ENCODE peak calls at places on chromosomes 11 and 22, in five cellular contexts. U, P, Y, W and Q are unnamed samples.

GRCh38 chr11:117820071-117820470 is 4.5 kb downstream of the FXYD2 start:
- DNase-seq in U (no peak), P (no peak), Y (no peak), W (no peak), Q (no peak)

GRCh38 chr11:114040706-114041211 is 18.8 kb upstream of the ZBTB16 start:
- DNase-seq in U (no peak), P (peak; percentile 27), Y (no peak), W (no peak), Q (no peak)

GRCh38 chr11:118415739-118416068 is 14.3 kb downstream of the ATP5MG start:
- DNase-seq in U (peak; percentile 94), P (no peak), Y (peak; percentile 33), W (no peak), Q (peak; percentile 88)

GRCh38 chr11:107659310-107659709 is 52.5 kb downstream of the SLN start:
- DNase-seq in U (no peak), P (no peak), Y (no peak), W (no peak), Q (no peak)

GRCh38 chr11:122917311-122917710 is 34.8 kb downstream of the JHY start:
- DNase-seq in U (no peak), P (no peak), Y (no peak), W (no peak), Q (no peak)

GRCh38 chr22:39527481-39527961 is 5.0 kb downstream of the RPS19BP1 start:
- DNase-seq in U (peak; percentile 24), P (peak; percentile 74), Y (no peak), W (no peak), Q (no peak)

GRCh38 chr22:21632237-21632895 is at the start of gene CCDC116:
- DNase-seq in U (peak; percentile 100), P (peak; percentile 81), Y (no peak), W (no peak), Q (no peak)

GRCh38 chr11:116376054-116376453 is 396.7 kb downstream of the BUD13 start:
- DNase-seq in U (no peak), P (no peak), Y (no peak), W (no peak), Q (no peak)

GRCh38 chr11:17517186-17517585 is 27.0 kb downstream of the USH1C start:
- DNase-seq in U (no peak), P (no peak), Y (no peak), W (no peak), Q (no peak)

GRCh38 chr11:121466063-121466794 is 13.5 kb upstream of the SORL1-AS1 start:
- DNase-seq in U (peak; percentile 19), P (peak; percentile 76), Y (peak; percentile 93), W (peak; percentile 78), Q (peak; percentile 82)

GRCh38 chr22:36546092-36546804 is 17.3 kb upstream of the EIF3D start:
- DNase-seq in U (peak; percentile 75), P (peak; percentile 48), Y (peak; percentile 73), W (peak; percentile 51), Q (peak; percentile 42)

GRCh38 chr11:128581908-128582307 is 5.5 kb downstream of the ETS1 start:
- DNase-seq in U (no peak), P (no peak), Y (no peak), W (no peak), Q (no peak)

GRCh38 chr11:128584253-128584652 is 3.1 kb downstream of the ETS1 start:
- DNase-seq in U (no peak), P (no peak), Y (no peak), W (no peak), Q (no peak)

GRCh38 chr11:128579790-128580504 is 7.4 kb downstream of the ETS1 start:
- DNase-seq in U (no peak), P (no peak), Y (no peak), W (no peak), Q (no peak)

GRCh38 chr11:128582496-128583366 is 4.6 kb downstream of the ETS1 start:
- DNase-seq in U (no peak), P (no peak), Y (no peak), W (peak; percentile 50), Q (peak; percentile 70)

GRCh38 chr11:128580612-128581011 is 6.7 kb downstream of the ETS1 start:
- DNase-seq in U (no peak), P (no peak), Y (no peak), W (no peak), Q (no peak)
- TF ChIP-seq ZNF274 in U (no peak), P (no peak), Y (no peak), W (no peak), Q (no peak)

GRCh38 chr11:102171101-102171500 is 60.9 kb downstream of the YAP1 start:
- DNase-seq in U (no peak), P (no peak), Y (no peak), W (no peak), Q (no peak)
- TF ChIP-seq ZNF274 in U (no peak), P (no peak), Y (no peak), W (no peak), Q (no peak)

GRCh38 chr11:57323503-57324153 is 1.1 kb downstream of the TNKS1BP1 start:
- DNase-seq in U (no peak), P (no peak), Y (no peak), W (no peak), Q (no peak)
- TF ChIP-seq ZNF274 in U (no peak), P (no peak), Y (no peak), W (no peak), Q (no peak)

GRCh38 chr11:2564588-2565440 is 120.0 kb downstream of the KCNQ1 start:
- DNase-seq in U (no peak), P (no peak), Y (no peak), W (no peak), Q (no peak)
- TF ChIP-seq ZNF274 in U (no peak), P (no peak), Y (no peak), W (no peak), Q (no peak)

GRCh38 chr11:44519989-44520737 is 45.3 kb upstream of the CD82 start:
- DNase-seq in U (no peak), P (no peak), Y (no peak), W (no peak), Q (no peak)
- TF ChIP-seq ZNF274 in U (no peak), P (no peak), Y (no peak), W (no peak), Q (no peak)